ENCODE peak calls at places on chromosome 15, in four cellular contexts. F is memory B cell, A is NCI-H460, P is HFFc6. T is an unnamed sample.

GRCh38 chr15:52004806-52005205 is 14.2 kb upstream of the MAPK6 start:
- DNase-seq in F (no peak), A (no peak), P (no peak), T (no peak)

GRCh38 chr15:93417156-93418077 is 328.4 kb upstream of the RGMA start:
- DNase-seq in F (no peak), A (no peak), P (no peak), T (no peak)

GRCh38 chr15:67006089-67007065 is 59.0 kb upstream of the SMAD3 start:
- DNase-seq in F (no peak), A (no peak), P (no peak), T (no peak)

GRCh38 chr15:99634576-99634975 is 68.8 kb downstream of the MEF2A start:
- DNase-seq in F (no peak), A (no peak), P (no peak), T (no peak)

GRCh38 chr15:79592126-79592525 is 160.0 kb downstream of the MINAR1 start:
- DNase-seq in F (no peak), A (no peak), P (no peak), T (no peak)

GRCh38 chr15:70495988-70496387 is 267.4 kb downstream of the UACA start:
- DNase-seq in F (no peak), A (no peak), P (no peak), T (no peak)

GRCh38 chr15:55893852-55894251 is 99.6 kb downstream of the NEDD4 start:
- DNase-seq in F (no peak), A (no peak), P (no peak), T (no peak)

GRCh38 chr15:38370079-38370478 is 83.8 kb upstream of the FAM98B start:
- DNase-seq in F (no peak), A (no peak), P (no peak), T (no peak)

GRCh38 chr15:85473455-85473854 is 93.1 kb downstream of the AKAP13 start:
- DNase-seq in F (no peak), A (no peak), P (peak), T (no peak)

GRCh38 chr15:70539912-70540520 is 223.3 kb downstream of the UACA start:
- DNase-seq in F (no peak), A (no peak), P (no peak), T (no peak)

GRCh38 chr15:70186152-70186551 is 88.4 kb upstream of the TLE3 start:
- DNase-seq in F (no peak), A (no peak), P (no peak), T (no peak)

GRCh38 chr15:68548375-68548774 is 30.4 kb upstream of the CORO2B start:
- DNase-seq in F (no peak), A (no peak), P (no peak), T (no peak)

GRCh38 chr15:34610388-34610787 is 26.9 kb upstream of the GOLGA8B start:
- DNase-seq in F (no peak), A (peak), P (peak), T (no peak)

GRCh38 chr15:74291101-74292071 is 55.3 kb downstream of the CCDC33 start:
- DNase-seq in F (peak), A (peak), P (peak), T (peak)

GRCh38 chr15:64571857-64572291 is 111.5 kb downstream of the ZNF609 start:
- DNase-seq in F (peak), A (no peak), P (no peak), T (no peak)

GRCh38 chr15:33794425-33794824 is 173.9 kb upstream of the CHRM5 start:
- DNase-seq in F (no peak), A (no peak), P (no peak), T (no peak)

GRCh38 chr15:101463265-101463664 is 26.2 kb downstream of the PCSK6 start:
- DNase-seq in F (no peak), A (no peak), P (no peak), T (no peak)

GRCh38 chr15:47726399-47726823 is 9.1 kb downstream of the SEMA6D start:
- DNase-seq in F (no peak), A (no peak), P (no peak), T (no peak)

GRCh38 chr15:35061171-35062163 is 23.6 kb downstream of the NANOGP8 start:
- DNase-seq in F (no peak), A (no peak), P (no peak), T (no peak)

GRCh38 chr15:68431792-68432401 is at the start of gene ITGA11:
- DNase-seq in F (no peak), A (peak), P (no peak), T (no peak)

GRCh38 chr15:101244889-101245668 is 6.8 kb downstream of the CHSY1 start:
- DNase-seq in F (no peak), A (no peak), P (no peak), T (no peak)

GRCh38 chr15:68492855-68493254 is 60.9 kb upstream of the ITGA11 start:
- DNase-seq in F (no peak), A (no peak), P (peak), T (no peak)

GRCh38 chr15:50241684-50242450 is 23.7 kb downstream of the HDC start:
- DNase-seq in F (no peak), A (no peak), P (peak), T (no peak)

GRCh38 chr15:84714372-84714771 is 1.6 kb downstream of the SEC11A start:
- DNase-seq in F (no peak), A (no peak), P (no peak), T (no peak)

GRCh38 chr15:87572381-87572780 is 684.2 kb downstream of the NTRK3 start:
- DNase-seq in F (no peak), A (no peak), P (no peak), T (no peak)

GRCh38 chr15:52180196-52180835 is 10.9 kb downstream of the GNB5 start:
- DNase-seq in F (peak), A (no peak), P (no peak), T (peak)

GRCh38 chr15:52379395-52380111 is 83.9 kb upstream of the MYO5C start:
- DNase-seq in F (no peak), A (no peak), P (no peak), T (no peak)

GRCh38 chr15:39392469-39393047 is 188.3 kb upstream of the THBS1 start:
- DNase-seq in F (no peak), A (no peak), P (no peak), T (no peak)